ENCODE peak calls at places on chromosomes 13 and 19, in six cellular contexts. One of them, this sample, is unnamed.

GRCh38 chr13:114015608-114016295 is 41.9 kb upstream of the C13orf46 start:
- DNase-seq in K562: no peak
- DNase-seq in A549: no peak
- DNase-seq in HepG2: no peak
- DNase-seq in IMR-90: peak
- DNase-seq in GM12878: no peak
- DNase-seq in this sample: no peak

GRCh38 chr13:29994911-29995601 is 144.6 kb upstream of the UBL3 start:
- DNase-seq in K562: no peak
- DNase-seq in A549: no peak
- DNase-seq in HepG2: no peak
- DNase-seq in IMR-90: no peak
- DNase-seq in GM12878: no peak
- DNase-seq in this sample: no peak

GRCh38 chr19:1324792-1325567 is 39.3 kb downstream of the EFNA2 start:
- DNase-seq in K562: peak
- DNase-seq in A549: peak
- DNase-seq in HepG2: peak
- DNase-seq in IMR-90: peak
- DNase-seq in GM12878: no peak
- DNase-seq in this sample: peak

GRCh38 chr13:113558461-113558860 is 26.1 kb upstream of the TFDP1 start:
- DNase-seq in K562: no peak
- DNase-seq in A549: no peak
- DNase-seq in HepG2: no peak
- DNase-seq in IMR-90: no peak
- DNase-seq in GM12878: no peak
- DNase-seq in this sample: no peak

GRCh38 chr13:75554981-75555380 is 5.4 kb downstream of the UCHL3 start:
- DNase-seq in K562: no peak
- DNase-seq in A549: no peak
- DNase-seq in HepG2: no peak
- DNase-seq in IMR-90: peak
- DNase-seq in GM12878: no peak
- DNase-seq in this sample: no peak

GRCh38 chr13:44397766-44398223 is 24.2 kb downstream of the SERP2 start:
- DNase-seq in K562: peak
- DNase-seq in A549: no peak
- DNase-seq in HepG2: no peak
- DNase-seq in IMR-90: peak
- DNase-seq in GM12878: no peak
- DNase-seq in this sample: no peak

GRCh38 chr13:75635621-75636338 is at the start of gene LMO7:
- DNase-seq in K562: peak
- DNase-seq in A549: peak
- DNase-seq in HepG2: peak
- DNase-seq in IMR-90: peak
- DNase-seq in GM12878: no peak
- DNase-seq in this sample: peak

GRCh38 chr19:54351474-54351873 is 12.5 kb upstream of the LILRA4 start:
- DNase-seq in K562: no peak
- DNase-seq in A549: no peak
- DNase-seq in HepG2: no peak
- DNase-seq in IMR-90: no peak
- DNase-seq in GM12878: no peak
- DNase-seq in this sample: no peak

GRCh38 chr13:23460921-23461320 is 27.4 kb upstream of the SACS start:
- DNase-seq in K562: no peak
- DNase-seq in A549: no peak
- DNase-seq in HepG2: no peak
- DNase-seq in IMR-90: no peak
- DNase-seq in GM12878: no peak
- DNase-seq in this sample: no peak

GRCh38 chr19:6723738-6724137 is 3.3 kb upstream of the C3 start:
- DNase-seq in K562: no peak
- DNase-seq in A549: no peak
- DNase-seq in HepG2: no peak
- DNase-seq in IMR-90: no peak
- DNase-seq in GM12878: no peak
- DNase-seq in this sample: no peak

GRCh38 chr19:38666662-38667448 is 19.4 kb downstream of the ACTN4 start:
- DNase-seq in K562: no peak
- DNase-seq in A549: no peak
- DNase-seq in HepG2: no peak
- DNase-seq in IMR-90: peak
- DNase-seq in GM12878: no peak
- DNase-seq in this sample: peak

GRCh38 chr13:105231579-105231978 is 1303.9 kb downstream of the EFNB2 start:
- DNase-seq in K562: no peak
- DNase-seq in A549: no peak
- DNase-seq in HepG2: no peak
- DNase-seq in IMR-90: no peak
- DNase-seq in GM12878: no peak
- DNase-seq in this sample: no peak

GRCh38 chr19:17629760-17630159 is 58.4 kb downstream of the UNC13A start:
- DNase-seq in K562: no peak
- DNase-seq in A549: no peak
- DNase-seq in HepG2: no peak
- DNase-seq in IMR-90: no peak
- DNase-seq in GM12878: no peak
- DNase-seq in this sample: no peak

GRCh38 chr19:35436477-35437141 is 11.4 kb upstream of the FFAR2 start:
- DNase-seq in K562: no peak
- DNase-seq in A549: no peak
- DNase-seq in HepG2: no peak
- DNase-seq in IMR-90: no peak
- DNase-seq in GM12878: no peak
- DNase-seq in this sample: no peak

GRCh38 chr13:48496271-48496670 is 36.6 kb downstream of the RCBTB2 start:
- DNase-seq in K562: no peak
- DNase-seq in A549: no peak
- DNase-seq in HepG2: no peak
- DNase-seq in IMR-90: no peak
- DNase-seq in GM12878: no peak
- DNase-seq in this sample: no peak

GRCh38 chr19:21568816-21569496 is 63.6 kb downstream of the ZNF429 start:
- DNase-seq in K562: no peak
- DNase-seq in A549: no peak
- DNase-seq in HepG2: no peak
- DNase-seq in IMR-90: peak
- DNase-seq in GM12878: no peak
- DNase-seq in this sample: no peak

GRCh38 chr19:17282488-17283256 is 971 bp downstream of the ANKLE1 start:
- DNase-seq in K562: peak
- DNase-seq in A549: peak
- DNase-seq in HepG2: peak
- DNase-seq in IMR-90: peak
- DNase-seq in GM12878: peak
- DNase-seq in this sample: peak

GRCh38 chr13:74132768-74133656 is 1.2 kb downstream of the KLF12 start:
- DNase-seq in K562: no peak
- DNase-seq in A549: no peak
- DNase-seq in HepG2: no peak
- DNase-seq in IMR-90: peak
- DNase-seq in GM12878: no peak
- DNase-seq in this sample: peak

GRCh38 chr13:74132152-74132767 is 1.9 kb downstream of the KLF12 start:
- DNase-seq in K562: no peak
- DNase-seq in A549: no peak
- DNase-seq in HepG2: peak
- DNase-seq in IMR-90: peak
- DNase-seq in GM12878: no peak
- DNase-seq in this sample: peak

GRCh38 chr13:74134226-74134776 is at the start of gene KLF12:
- DNase-seq in K562: peak
- DNase-seq in A549: peak
- DNase-seq in HepG2: peak
- DNase-seq in IMR-90: peak
- DNase-seq in GM12878: peak
- DNase-seq in this sample: peak

GRCh38 chr13:74134777-74135305 is 637 bp upstream of the KLF12 start:
- DNase-seq in K562: peak
- DNase-seq in A549: peak
- DNase-seq in HepG2: no peak
- DNase-seq in IMR-90: no peak
- DNase-seq in GM12878: no peak
- DNase-seq in this sample: peak

GRCh38 chr13:74133657-74134201 is 475 bp downstream of the KLF12 start:
- DNase-seq in K562: no peak
- DNase-seq in A549: peak
- DNase-seq in HepG2: peak
- DNase-seq in IMR-90: peak
- DNase-seq in GM12878: peak
- DNase-seq in this sample: peak
- TF ChIP-seq BHLHE40 in K562: no peak
- TF ChIP-seq BHLHE40 in A549: no peak
- TF ChIP-seq BHLHE40 in HepG2: no peak
- TF ChIP-seq BHLHE40 in IMR-90: no peak
- TF ChIP-seq BHLHE40 in GM12878: peak
- TF ChIP-seq BHLHE40 in this sample: no peak

GRCh38 chr19:5534787-5535586 is 32.8 kb downstream of the TINCR start:
- DNase-seq in K562: peak
- DNase-seq in A549: no peak
- DNase-seq in HepG2: no peak
- DNase-seq in IMR-90: peak
- DNase-seq in GM12878: no peak
- DNase-seq in this sample: peak

GRCh38 chr19:5539431-5539833 is 28.3 kb downstream of the TINCR start:
- DNase-seq in K562: no peak
- DNase-seq in A549: no peak
- DNase-seq in HepG2: no peak
- DNase-seq in IMR-90: no peak
- DNase-seq in GM12878: no peak
- DNase-seq in this sample: no peak

GRCh38 chr19:5536337-5536894 is 31.3 kb downstream of the TINCR start:
- DNase-seq in K562: no peak
- DNase-seq in A549: peak
- DNase-seq in HepG2: no peak
- DNase-seq in IMR-90: peak
- DNase-seq in GM12878: no peak
- DNase-seq in this sample: peak

GRCh38 chr19:5540208-5540607 is 27.5 kb downstream of the TINCR start:
- DNase-seq in K562: no peak
- DNase-seq in A549: no peak
- DNase-seq in HepG2: no peak
- DNase-seq in IMR-90: no peak
- DNase-seq in GM12878: no peak
- DNase-seq in this sample: no peak

DNA sequence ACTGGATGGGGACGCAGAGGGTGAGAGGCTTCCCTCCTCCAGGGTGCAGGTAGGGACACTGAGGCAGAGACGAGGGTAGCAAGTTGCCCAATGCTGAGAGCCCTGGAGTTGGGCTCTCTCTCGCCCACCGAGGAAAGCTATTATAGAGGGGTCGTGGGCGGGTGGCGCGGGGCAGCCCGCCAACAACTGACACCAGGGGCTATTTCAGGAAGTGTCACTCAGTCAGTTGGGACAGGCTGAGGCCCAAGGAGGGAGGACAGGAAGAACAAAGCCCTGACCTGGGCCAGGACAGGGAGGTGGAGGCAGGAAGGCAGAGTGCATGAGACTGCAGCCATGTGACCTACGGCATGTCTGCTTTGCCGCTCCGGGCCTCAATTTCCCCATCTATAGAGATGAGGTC is 29.9 kb downstream of the TINCR start:
- DNase-seq in K562: no peak
- DNase-seq in A549: no peak
- DNase-seq in HepG2: no peak
- DNase-seq in IMR-90: no peak
- DNase-seq in GM12878: no peak
- DNase-seq in this sample: no peak
- TF ChIP-seq BHLHE40 in K562: no peak
- TF ChIP-seq BHLHE40 in A549: no peak
- TF ChIP-seq BHLHE40 in HepG2: no peak
- TF ChIP-seq BHLHE40 in IMR-90: no peak
- TF ChIP-seq BHLHE40 in GM12878: no peak
- TF ChIP-seq BHLHE40 in this sample: no peak

DNA sequence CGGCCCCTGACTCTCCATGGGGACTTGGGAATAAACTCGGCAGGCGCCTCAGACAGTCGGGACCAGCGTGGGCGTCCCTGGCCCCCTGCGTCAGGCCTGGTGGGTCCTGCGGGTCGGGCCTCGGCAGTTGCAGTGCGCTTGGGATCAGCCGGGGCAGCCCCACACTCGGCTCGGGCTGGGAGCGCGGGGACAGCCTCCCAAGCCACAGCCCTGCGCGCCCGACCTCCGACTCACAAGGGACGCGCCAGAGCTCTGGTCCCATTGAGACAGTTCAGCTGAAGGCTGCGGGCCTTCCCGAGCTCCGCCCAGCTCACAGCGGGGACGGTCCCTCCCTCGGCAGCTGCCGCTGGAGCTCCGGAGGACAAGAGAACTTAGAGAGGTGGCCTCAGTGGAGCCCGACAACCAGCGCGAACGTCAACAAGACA is 45.7 kb upstream of the ZNF730 start:
- DNase-seq in K562: no peak
- DNase-seq in A549: no peak
- DNase-seq in HepG2: no peak
- DNase-seq in IMR-90: peak
- DNase-seq in GM12878: no peak
- DNase-seq in this sample: no peak
- TF ChIP-seq BHLHE40 in K562: no peak
- TF ChIP-seq BHLHE40 in A549: no peak
- TF ChIP-seq BHLHE40 in HepG2: no peak
- TF ChIP-seq BHLHE40 in IMR-90: no peak
- TF ChIP-seq BHLHE40 in GM12878: no peak
- TF ChIP-seq BHLHE40 in this sample: no peak

GRCh38 chr19:49231804-49232203 is 74.2 kb downstream of the TRPM4 start:
- DNase-seq in K562: no peak
- DNase-seq in A549: no peak
- DNase-seq in HepG2: no peak
- DNase-seq in IMR-90: no peak
- DNase-seq in GM12878: peak
- DNase-seq in this sample: no peak

GRCh38 chr19:49233163-49233562 is 75.6 kb downstream of the TRPM4 start:
- DNase-seq in K562: no peak
- DNase-seq in A549: no peak
- DNase-seq in HepG2: no peak
- DNase-seq in IMR-90: no peak
- DNase-seq in GM12878: no peak
- DNase-seq in this sample: no peak

GRCh38 chr19:49231389-49231788 is 73.8 kb downstream of the TRPM4 start:
- DNase-seq in K562: no peak
- DNase-seq in A549: no peak
- DNase-seq in HepG2: no peak
- DNase-seq in IMR-90: no peak
- DNase-seq in GM12878: peak
- DNase-seq in this sample: no peak

GRCh38 chr19:49224856-49225255 is 67.3 kb downstream of the TRPM4 start:
- DNase-seq in K562: peak
- DNase-seq in A549: peak
- DNase-seq in HepG2: peak
- DNase-seq in IMR-90: peak
- DNase-seq in GM12878: no peak
- DNase-seq in this sample: peak

DNA sequence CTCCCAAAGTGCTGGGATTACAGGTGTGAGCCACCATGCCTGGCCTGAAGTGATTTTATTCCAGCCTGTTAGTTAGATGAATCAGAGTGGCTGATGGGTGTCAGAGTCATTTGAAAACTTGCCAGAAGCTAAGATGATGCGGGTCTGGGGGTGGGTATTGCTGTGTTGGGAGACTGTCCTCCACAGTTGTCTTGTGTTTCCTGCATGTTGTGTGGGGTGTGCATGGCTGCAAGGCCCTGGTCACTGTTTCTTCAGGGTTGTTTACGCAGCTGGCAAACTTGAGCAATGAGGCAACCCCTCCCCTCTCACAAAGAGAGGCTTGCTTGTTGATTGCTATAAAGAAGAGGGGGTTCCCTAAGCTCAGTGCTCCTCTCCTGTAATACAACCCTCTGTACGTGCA is 71.8 kb downstream of the TRPM4 start:
- DNase-seq in K562: no peak
- DNase-seq in A549: no peak
- DNase-seq in HepG2: no peak
- DNase-seq in IMR-90: no peak
- DNase-seq in GM12878: no peak
- DNase-seq in this sample: no peak
- TF ChIP-seq BHLHE40 in K562: no peak
- TF ChIP-seq BHLHE40 in A549: no peak
- TF ChIP-seq BHLHE40 in HepG2: no peak
- TF ChIP-seq BHLHE40 in IMR-90: no peak
- TF ChIP-seq BHLHE40 in GM12878: no peak
- TF ChIP-seq BHLHE40 in this sample: no peak